ENCODE peak calls at places on chromosomes 2 and 18, in eight cellular contexts. A is mucosa of gallbladder, G is T-helper 2 cell, L is nephron progenitor cell, W is NCI-H2081, Q is HS-27A, F is left cardiac atrium, T is AG04450. V is an unnamed sample.

GRCh38 chr18:23357992-23358594 is 95.0 kb upstream of the RIOK3 start:
- DNase-seq in A (peak), G (no peak), L (no peak), W (no peak), Q (no peak), F (peak), T (no peak), V (no peak)

GRCh38 chr18:79402209-79402576 is 6.5 kb downstream of the NFATC1 start:
- DNase-seq in A (no peak), G (no peak), L (no peak), W (no peak), Q (no peak), F (peak), T (no peak), V (no peak)

GRCh38 chr2:65831528-65831927 is 399.1 kb upstream of the SPRED2 start:
- DNase-seq in A (no peak), G (no peak), L (no peak), W (no peak), Q (no peak), F (no peak), T (no peak), V (peak)

GRCh38 chr2:168392031-168392430 is 64.0 kb upstream of the CERS6 start:
- DNase-seq in A (no peak), G (no peak), L (no peak), W (peak), Q (no peak), F (no peak), T (no peak), V (no peak)

GRCh38 chr2:240993446-240994160 is 4.8 kb upstream of the SNED1 start:
- DNase-seq in A (no peak), G (no peak), L (no peak), W (no peak), Q (no peak), F (no peak), T (no peak), V (no peak)

GRCh38 chr2:103991591-103991990 is 862.3 kb upstream of the POU3F3 start:
- DNase-seq in A (no peak), G (no peak), L (no peak), W (no peak), Q (no peak), F (no peak), T (no peak), V (no peak)

GRCh38 chr2:134912406-134912805 is 6.2 kb upstream of the CCNT2 start:
- DNase-seq in A (no peak), G (no peak), L (no peak), W (no peak), Q (no peak), F (no peak), T (no peak), V (no peak)

GRCh38 chr2:65355190-65355831 is 77.1 kb downstream of the SPRED2 start:
- DNase-seq in A (no peak), G (no peak), L (no peak), W (no peak), Q (no peak), F (no peak), T (no peak), V (no peak)

GRCh38 chr2:158024288-158024898 is 77.3 kb upstream of the UPP2 start:
- DNase-seq in A (peak), G (peak), L (peak), W (peak), Q (no peak), F (peak), T (no peak), V (peak)

GRCh38 chr18:62868645-62869044 is 153.3 kb downstream of the PHLPP1 start:
- DNase-seq in A (no peak), G (no peak), L (no peak), W (no peak), Q (no peak), F (no peak), T (no peak), V (no peak)

V was measured in retina.